ENCODE peak calls at places on chromosomes 12 and 14, in seven cellular contexts. T, W, O, D, I, H and F are unnamed samples. For H3K27me3, the result is how much of the 10 kb centered on the place peaks cover.

GRCh38 chr12:45483571-45483970 is 245.9 kb upstream of the ARID2 start:
- DNase-seq in T (no peak), I (peak), O (peak), D (no peak), W (no peak), H (peak), F (peak)

GRCh38 chr14:101781240-101782061 is 19.9 kb downstream of the PPP2R5C start:
- DNase-seq in I (no peak), T (no peak), D (no peak), H (no peak), W (peak), O (no peak), F (no peak)

GRCh38 chr12:116065561-116065960 is 211.9 kb downstream of the MED13L start:
- DNase-seq in T (no peak), D (no peak), O (peak), W (no peak), H (peak), I (no peak), F (no peak)

GRCh38 chr12:117408161-117408791 is 46.9 kb upstream of the NOS1 start:
- DNase-seq in T (no peak), W (peak), H (peak), I (peak), D (no peak), O (no peak), F (peak)

GRCh38 chr12:110424237-110424636 is 20.7 kb upstream of the ANAPC7 start:
- DNase-seq in T (no peak), D (no peak), O (no peak), I (no peak), H (no peak), W (no peak), F (no peak)

GRCh38 chr12:107666009-107666408 is 19.6 kb upstream of the PWP1 start:
- DNase-seq in I (no peak), O (no peak), T (no peak), D (no peak), H (no peak), W (no peak), F (no peak)

GRCh38 chr14:71692496-71692895 is 239.7 kb upstream of the RGS6 start:
- DNase-seq in O (no peak), I (no peak), D (no peak), H (no peak), W (no peak), T (no peak), F (peak)

GRCh38 chr12:5123921-5124320 is 80.2 kb downstream of the KCNA5 start:
- DNase-seq in D (no peak), W (peak), H (no peak), O (no peak), T (peak), I (no peak), F (peak)

GRCh38 chr12:96234591-96235496 is 40.7 kb downstream of the ELK3 start:
- DNase-seq in W (no peak), H (no peak), I (no peak), T (no peak), O (no peak), D (no peak), F (no peak)

GRCh38 chr12:113469893-113470743 is 1.6 kb downstream of the LHX5 start:
- DNase-seq in I (no peak), D (no peak), W (no peak), H (no peak), T (no peak), O (no peak), F (no peak)
- H3K27me3 ChIP-seq in I (half or more), D (under half), W (half or more), H (half or more), T (half or more), O (half or more), F (half or more)

GRCh38 chr14:75984674-75985073 is 889 bp upstream of the IFT43 start:
- DNase-seq in H (no peak), T (no peak), O (no peak), D (no peak), W (no peak), I (no peak), F (no peak)

GRCh38 chr14:75989134-75989533 is 3.6 kb downstream of the IFT43 start:
- DNase-seq in D (no peak), H (peak), W (no peak), O (peak), T (peak), I (no peak), F (peak)

GRCh38 chr14:75985618-75986438 is at the start of gene IFT43:
- DNase-seq in D (peak), W (peak), I (peak), H (peak), O (peak), T (peak), F (peak)

GRCh38 chr14:75987201-75987970 is 1.8 kb downstream of the IFT43 start:
- DNase-seq in H (no peak), W (no peak), O (no peak), D (no peak), I (no peak), T (no peak), F (no peak)

GRCh38 chr14:75986439-75986765 is 839 bp downstream of the IFT43 start:
- DNase-seq in W (no peak), O (no peak), H (no peak), D (no peak), T (no peak), I (no peak), F (no peak)
- H3K27me3 ChIP-seq in W (under half), O (under half), H (under half), D (under half), T (under half), I (under half), F (under half)

GRCh38 chr12:113055594-113056380 is 743 bp upstream of the DTX1 start:
- DNase-seq in D (no peak), H (no peak), W (no peak), I (no peak), O (no peak), T (no peak), F (no peak)

GRCh38 chr12:113056381-113056630 is 224 bp upstream of the DTX1 start:
- DNase-seq in O (no peak), H (no peak), I (no peak), T (no peak), D (no peak), W (no peak), F (no peak)

GRCh38 chr12:113056631-113057488 is at the start of gene DTX1:
- DNase-seq in T (no peak), W (no peak), O (no peak), H (no peak), D (no peak), I (no peak), F (no peak)

GRCh38 chr12:113052326-113052725 is 4.2 kb upstream of the DTX1 start:
- DNase-seq in T (no peak), W (no peak), D (no peak), I (no peak), H (no peak), O (no peak), F (no peak)

GRCh38 chr12:113054948-113055486 is 1.5 kb upstream of the DTX1 start:
- DNase-seq in I (no peak), H (no peak), W (no peak), T (no peak), D (no peak), O (no peak), F (no peak)
- H3K27me3 ChIP-seq in I (under half), H (under half), W (half or more), T (under half), D (under half), O (under half), F (under half)

GRCh38 chr14:73788871-73789590 is 62.6 kb upstream of the PTGR2 start:
- DNase-seq in D (no peak), I (no peak), O (no peak), W (no peak), T (no peak), H (no peak), F (no peak)
- H3K27me3 ChIP-seq in D (under half), I (under half), O (under half), W (under half), T (under half), H (under half), F (under half)

DNA sequence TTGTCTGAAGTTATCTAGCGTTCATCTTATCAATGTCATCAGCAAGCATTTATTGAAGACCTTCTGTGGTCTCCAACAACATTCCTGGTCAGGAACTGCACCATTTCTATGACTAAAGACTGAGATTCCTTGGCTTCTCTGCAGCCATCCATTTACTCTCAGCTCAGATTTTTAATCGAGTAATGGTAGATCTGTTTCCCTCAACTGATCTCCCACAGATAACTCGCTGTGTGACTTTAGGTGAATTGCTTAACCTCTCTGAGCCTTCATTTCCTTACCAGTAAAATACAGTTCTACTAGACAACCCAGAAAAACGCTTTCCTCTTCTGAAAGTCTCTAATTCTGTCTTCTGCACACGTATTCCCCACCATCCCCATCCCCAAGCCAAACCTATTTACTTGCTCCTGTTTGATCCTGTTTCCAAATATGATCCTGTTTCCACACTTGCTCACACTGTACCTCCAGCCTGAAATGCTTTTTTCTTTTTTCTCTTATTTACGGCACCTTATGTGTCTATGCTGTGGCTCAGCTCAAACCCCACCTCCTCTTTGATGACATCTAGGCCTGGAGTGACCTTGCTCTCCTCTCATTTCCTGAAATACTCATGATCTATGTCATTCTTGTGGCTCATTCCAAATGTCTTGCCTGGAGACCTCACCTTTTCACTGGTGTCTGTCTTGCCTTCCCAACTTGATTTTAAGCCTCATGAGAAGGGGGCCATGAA is 21.8 kb downstream of the PLXNC1 start:
- DNase-seq in O (no peak), D (no peak), H (no peak), I (no peak), W (no peak), T (no peak), F (no peak)
- H3K27me3 ChIP-seq in O (under half), D (under half), H (under half), I (under half), W (half or more), T (under half), F (under half)

GRCh38 chr14:32933943-32934890 is 4.5 kb upstream of the NPAS3 start:
- DNase-seq in D (no peak), I (no peak), H (no peak), T (peak), O (peak), W (peak), F (peak)

GRCh38 chr14:32932302-32932920 is 6.3 kb upstream of the NPAS3 start:
- DNase-seq in I (no peak), D (no peak), O (no peak), T (no peak), H (no peak), W (no peak), F (peak)

GRCh38 chr14:32933623-32933942 is 5.1 kb upstream of the NPAS3 start:
- DNase-seq in H (no peak), W (peak), I (no peak), O (no peak), D (no peak), T (peak), F (peak)

GRCh38 chr14:32932921-32933622 is 5.6 kb upstream of the NPAS3 start:
- DNase-seq in O (no peak), T (no peak), I (no peak), W (no peak), H (no peak), D (no peak), F (no peak)

DNA sequence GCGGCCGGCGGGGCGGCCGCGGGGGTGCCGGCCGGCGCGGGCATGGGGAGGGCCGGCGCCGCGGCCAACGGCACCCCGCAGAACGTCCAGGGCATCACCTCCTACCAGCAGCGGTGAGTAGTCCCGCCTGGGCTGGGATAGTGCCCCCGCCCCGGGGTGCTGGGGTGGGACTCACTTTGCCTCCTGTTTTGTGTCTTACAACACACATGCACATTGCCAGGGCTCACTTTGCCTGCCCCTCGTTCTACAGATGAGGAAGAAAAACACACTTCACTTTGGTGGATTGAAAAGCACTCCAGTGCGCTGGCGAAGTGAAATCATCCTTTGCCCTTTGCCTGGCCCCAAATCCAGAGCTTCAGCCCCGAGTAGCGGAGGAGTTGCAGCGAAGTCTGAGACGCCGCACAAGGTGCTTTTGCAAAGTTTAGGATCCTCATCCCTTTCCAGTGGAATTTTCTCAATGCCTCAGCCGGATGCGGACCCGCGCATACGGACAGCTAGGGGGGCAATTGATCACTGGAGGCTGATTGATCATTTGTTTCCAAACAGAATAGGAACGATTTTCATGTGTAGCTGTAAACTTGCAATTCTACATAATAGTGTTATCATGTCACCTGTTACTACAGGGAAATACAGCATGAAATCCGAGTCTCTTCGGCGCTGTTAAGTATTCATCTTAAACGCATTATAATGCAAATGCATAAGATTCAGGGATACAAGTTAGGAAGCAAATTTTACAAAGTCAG is 3.6 kb upstream of the NPAS3 start:
- DNase-seq in O (no peak), I (no peak), T (no peak), H (no peak), W (no peak), D (no peak), F (peak)
- H3K27me3 ChIP-seq in O (half or more), I (half or more), T (under half), H (under half), W (half or more), D (under half), F (under half)

GRCh38 chr14:104568620-104569019 is 10.9 kb upstream of the C14orf180 start:
- DNase-seq in I (no peak), H (no peak), T (no peak), D (no peak), O (no peak), W (no peak), F (no peak)

GRCh38 chr14:104570869-104571635 is 8.5 kb upstream of the C14orf180 start:
- DNase-seq in T (no peak), D (no peak), H (no peak), I (no peak), W (no peak), O (no peak), F (no peak)

GRCh38 chr14:104567141-104567956 is 12.2 kb upstream of the C14orf180 start:
- DNase-seq in T (no peak), W (no peak), O (no peak), H (no peak), D (no peak), I (no peak), F (no peak)

GRCh38 chr14:104564744-104565679 is 14.6 kb upstream of the C14orf180 start:
- DNase-seq in I (no peak), D (no peak), O (no peak), H (no peak), T (no peak), W (no peak), F (no peak)

GRCh38 chr14:104567957-104568225 is 11.7 kb upstream of the C14orf180 start:
- DNase-seq in H (no peak), W (no peak), D (no peak), O (no peak), T (no peak), I (no peak), F (no peak)
- H3K27me3 ChIP-seq in H (under half), W (half or more), D (under half), O (under half), T (under half), I (under half), F (under half)

GRCh38 chr14:91307046-91307445 is 62.5 kb upstream of the GPR68 start:
- DNase-seq in D (no peak), W (no peak), O (no peak), I (no peak), T (no peak), H (no peak), F (no peak)

GRCh38 chr14:91305650-91306431 is 61.3 kb upstream of the GPR68 start:
- DNase-seq in D (no peak), O (no peak), T (no peak), W (no peak), I (no peak), H (no peak), F (no peak)

GRCh38 chr14:91308337-91308736 is 63.8 kb upstream of the GPR68 start:
- DNase-seq in D (no peak), W (no peak), I (no peak), O (no peak), H (no peak), T (no peak), F (no peak)

GRCh38 chr14:91306547-91306946 is 62.0 kb upstream of the GPR68 start:
- DNase-seq in O (no peak), I (no peak), D (no peak), T (no peak), W (no peak), H (no peak), F (no peak)

DNA sequence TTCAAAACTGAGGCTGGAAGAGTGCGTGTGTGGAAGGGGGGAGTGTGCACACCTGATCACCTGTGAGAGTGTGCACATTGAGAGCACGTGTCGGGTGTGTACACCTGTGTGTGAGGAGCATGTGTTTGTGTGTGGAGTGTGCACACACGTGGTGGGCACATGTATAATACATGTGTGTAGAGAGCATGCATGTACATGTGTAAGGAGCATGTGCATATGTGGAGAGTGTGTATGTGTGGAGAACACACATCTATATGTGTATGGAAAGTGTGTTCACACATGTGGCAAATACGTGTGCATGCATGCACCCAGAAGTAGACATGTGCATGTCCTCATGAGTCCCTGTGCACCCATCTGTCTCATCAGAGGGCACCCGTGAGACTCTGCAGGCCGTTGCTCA is 63.1 kb upstream of the GPR68 start:
- DNase-seq in W (no peak), O (no peak), I (no peak), T (no peak), H (no peak), D (no peak), F (no peak)
- H3K27me3 ChIP-seq in W (under half), O (under half), I (under half), T (under half), H (under half), D (under half), F (under half)